ENCODE peak calls at places on chromosomes 4 and X, in seven cellular contexts. One of them, this sample, is unnamed.
A peak's percentile ranks its signal among the peaks of the same experiment; 100 is the strongest.

GRCh38 chrX:40933132-40934078 is 151.8 kb upstream of the USP9X start:
- DNase-seq in A549: no peak
- DNase-seq in transverse colon: no peak
- DNase-seq in AG10803: peak; percentile 83
- DNase-seq in hepatocyte: peak; percentile 44
- DNase-seq in kidney: no peak
- DNase-seq in B cell: no peak
- DNase-seq in this sample: no peak

GRCh38 chrX:137916090-137916746 is 350.3 kb downstream of the ZIC3 start:
- DNase-seq in A549: no peak
- DNase-seq in transverse colon: no peak
- DNase-seq in AG10803: no peak
- DNase-seq in hepatocyte: peak; percentile 9
- DNase-seq in kidney: no peak
- DNase-seq in B cell: no peak
- DNase-seq in this sample: no peak

GRCh38 chr4:182978152-182978827 is 61.1 kb upstream of the DCTD start:
- DNase-seq in A549: no peak
- DNase-seq in transverse colon: no peak
- DNase-seq in AG10803: peak; percentile 28
- DNase-seq in hepatocyte: no peak
- DNase-seq in kidney: no peak
- DNase-seq in B cell: no peak
- DNase-seq in this sample: no peak

GRCh38 chr4:107854326-107855030 is 29.7 kb downstream of the SGMS2 start:
- DNase-seq in A549: no peak
- DNase-seq in transverse colon: no peak
- DNase-seq in AG10803: peak; percentile 57
- DNase-seq in hepatocyte: no peak
- DNase-seq in kidney: no peak
- DNase-seq in B cell: no peak
- DNase-seq in this sample: no peak

GRCh38 chrX:88135735-88136134 is 611.3 kb upstream of the CPXCR1 start:
- DNase-seq in A549: no peak
- DNase-seq in transverse colon: no peak
- DNase-seq in AG10803: no peak
- DNase-seq in hepatocyte: peak; percentile 16
- DNase-seq in kidney: no peak
- DNase-seq in B cell: no peak
- DNase-seq in this sample: no peak

GRCh38 chrX:20140410-20140809 is 1.2 kb downstream of the EIF1AX start:
- DNase-seq in A549: no peak
- DNase-seq in transverse colon: no peak
- DNase-seq in AG10803: no peak
- DNase-seq in hepatocyte: no peak
- DNase-seq in kidney: no peak
- DNase-seq in B cell: no peak
- DNase-seq in this sample: no peak

GRCh38 chr4:170388255-170388654 is 298.5 kb upstream of the AADAT start:
- DNase-seq in A549: no peak
- DNase-seq in transverse colon: no peak
- DNase-seq in AG10803: peak; percentile 62
- DNase-seq in hepatocyte: no peak
- DNase-seq in kidney: no peak
- DNase-seq in B cell: no peak
- DNase-seq in this sample: no peak

GRCh38 chr4:184343400-184344177 is 125.9 kb upstream of the ENPP6 start:
- DNase-seq in A549: peak; percentile 89
- DNase-seq in transverse colon: peak; percentile 80
- DNase-seq in AG10803: peak; percentile 72
- DNase-seq in hepatocyte: peak; percentile 84
- DNase-seq in kidney: peak; percentile 83
- DNase-seq in B cell: no peak
- DNase-seq in this sample: peak; percentile 85

GRCh38 chrX:48940404-48940955 is 16.9 kb downstream of the OTUD5 start:
- DNase-seq in A549: no peak
- DNase-seq in transverse colon: no peak
- DNase-seq in AG10803: no peak
- DNase-seq in hepatocyte: no peak
- DNase-seq in kidney: no peak
- DNase-seq in B cell: no peak
- DNase-seq in this sample: no peak

GRCh38 chr4:37639551-37640293 is 46.5 kb downstream of the RELL1 start:
- DNase-seq in A549: no peak
- DNase-seq in transverse colon: no peak
- DNase-seq in AG10803: no peak
- DNase-seq in hepatocyte: no peak
- DNase-seq in kidney: no peak
- DNase-seq in B cell: no peak
- DNase-seq in this sample: no peak

GRCh38 chr4:26000274-26000950 is 86.4 kb downstream of the SMIM20 start:
- DNase-seq in A549: no peak
- DNase-seq in transverse colon: no peak
- DNase-seq in AG10803: no peak
- DNase-seq in hepatocyte: no peak
- DNase-seq in kidney: no peak
- DNase-seq in B cell: no peak
- DNase-seq in this sample: no peak

GRCh38 chr4:20418865-20419451 is 167.3 kb downstream of the SLIT2 start:
- DNase-seq in A549: peak; percentile 6
- DNase-seq in transverse colon: no peak
- DNase-seq in AG10803: peak; percentile 82
- DNase-seq in hepatocyte: peak; percentile 47
- DNase-seq in kidney: no peak
- DNase-seq in B cell: no peak
- DNase-seq in this sample: peak; percentile 21

GRCh38 chrX:132214518-132214917 is 4.7 kb downstream of the RAP2C start:
- DNase-seq in A549: no peak
- DNase-seq in transverse colon: no peak
- DNase-seq in AG10803: no peak
- DNase-seq in hepatocyte: no peak
- DNase-seq in kidney: no peak
- DNase-seq in B cell: no peak
- DNase-seq in this sample: no peak

GRCh38 chr4:153153339-153153851 is 50.8 kb upstream of the TRIM2 start:
- DNase-seq in A549: peak; percentile 37
- DNase-seq in transverse colon: peak; percentile 72
- DNase-seq in AG10803: peak; percentile 42
- DNase-seq in hepatocyte: peak; percentile 80
- DNase-seq in kidney: peak; percentile 86
- DNase-seq in B cell: peak; percentile 75
- DNase-seq in this sample: peak; percentile 84

GRCh38 chrX:39753296-39753996 is 344.3 kb downstream of the BCOR start:
- DNase-seq in A549: no peak
- DNase-seq in transverse colon: no peak
- DNase-seq in AG10803: no peak
- DNase-seq in hepatocyte: peak; percentile 69
- DNase-seq in kidney: no peak
- DNase-seq in B cell: no peak
- DNase-seq in this sample: no peak

GRCh38 chr4:146371812-146372211 is 149.9 kb downstream of the SLC10A7 start:
- DNase-seq in A549: no peak
- DNase-seq in transverse colon: no peak
- DNase-seq in AG10803: no peak
- DNase-seq in hepatocyte: no peak
- DNase-seq in kidney: no peak
- DNase-seq in B cell: no peak
- DNase-seq in this sample: no peak

GRCh38 chrX:27807690-27808089 is at the start of gene MAGEB10:
- DNase-seq in A549: no peak
- DNase-seq in transverse colon: no peak
- DNase-seq in AG10803: no peak
- DNase-seq in hepatocyte: no peak
- DNase-seq in kidney: no peak
- DNase-seq in B cell: no peak
- DNase-seq in this sample: no peak

GRCh38 chr4:100246697-100247096 is 56.4 kb upstream of the DDIT4L start:
- DNase-seq in A549: no peak
- DNase-seq in transverse colon: no peak
- DNase-seq in AG10803: no peak
- DNase-seq in hepatocyte: no peak
- DNase-seq in kidney: no peak
- DNase-seq in B cell: no peak
- DNase-seq in this sample: no peak

GRCh38 chr4:31187979-31188378 is 467.8 kb downstream of the PCDH7 start:
- DNase-seq in A549: no peak
- DNase-seq in transverse colon: no peak
- DNase-seq in AG10803: no peak
- DNase-seq in hepatocyte: no peak
- DNase-seq in kidney: no peak
- DNase-seq in B cell: no peak
- DNase-seq in this sample: peak; percentile 15

GRCh38 chr4:148737071-148737470 is 294.9 kb upstream of the NR3C2 start:
- DNase-seq in A549: no peak
- DNase-seq in transverse colon: no peak
- DNase-seq in AG10803: no peak
- DNase-seq in hepatocyte: no peak
- DNase-seq in kidney: no peak
- DNase-seq in B cell: no peak
- DNase-seq in this sample: no peak

GRCh38 chrX:47384502-47384901 is 14.1 kb downstream of the ZNF157 start:
- DNase-seq in A549: peak; percentile 14
- DNase-seq in transverse colon: peak; percentile 73
- DNase-seq in AG10803: peak; percentile 46
- DNase-seq in hepatocyte: peak; percentile 78
- DNase-seq in kidney: no peak
- DNase-seq in B cell: peak; percentile 36
- DNase-seq in this sample: no peak

GRCh38 chr4:71050809-71051208 is 57.4 kb downstream of the DCK start:
- DNase-seq in A549: no peak
- DNase-seq in transverse colon: no peak
- DNase-seq in AG10803: no peak
- DNase-seq in hepatocyte: no peak
- DNase-seq in kidney: no peak
- DNase-seq in B cell: no peak
- DNase-seq in this sample: no peak

GRCh38 chrX:16559206-16559619 is 90.7 kb upstream of the S100G start:
- DNase-seq in A549: no peak
- DNase-seq in transverse colon: no peak
- DNase-seq in AG10803: peak; percentile 96
- DNase-seq in hepatocyte: no peak
- DNase-seq in kidney: no peak
- DNase-seq in B cell: no peak
- DNase-seq in this sample: no peak

GRCh38 chr4:184439856-184440592 is 34.3 kb downstream of the IRF2 start:
- DNase-seq in A549: no peak
- DNase-seq in transverse colon: no peak
- DNase-seq in AG10803: peak; percentile 76
- DNase-seq in hepatocyte: peak; percentile 61
- DNase-seq in kidney: no peak
- DNase-seq in B cell: no peak
- DNase-seq in this sample: no peak

GRCh38 chr4:44740201-44740600 is 13.8 kb upstream of the GNPDA2 start:
- DNase-seq in A549: no peak
- DNase-seq in transverse colon: no peak
- DNase-seq in AG10803: no peak
- DNase-seq in hepatocyte: no peak
- DNase-seq in kidney: no peak
- DNase-seq in B cell: no peak
- DNase-seq in this sample: no peak

GRCh38 chr4:44736900-44737299 is 10.5 kb upstream of the GNPDA2 start:
- DNase-seq in A549: no peak
- DNase-seq in transverse colon: no peak
- DNase-seq in AG10803: no peak
- DNase-seq in hepatocyte: no peak
- DNase-seq in kidney: no peak
- DNase-seq in B cell: no peak
- DNase-seq in this sample: no peak

GRCh38 chr4:44738615-44739014 is 12.3 kb upstream of the GNPDA2 start:
- DNase-seq in A549: no peak
- DNase-seq in transverse colon: no peak
- DNase-seq in AG10803: no peak
- DNase-seq in hepatocyte: peak; percentile 5
- DNase-seq in kidney: no peak
- DNase-seq in B cell: no peak
- DNase-seq in this sample: no peak
- TF ChIP-seq CTCF in A549: no peak
- TF ChIP-seq CTCF in transverse colon: no peak
- TF ChIP-seq CTCF in AG10803: peak; percentile 52
- TF ChIP-seq CTCF in hepatocyte: peak; percentile 29
- TF ChIP-seq CTCF in kidney: peak; percentile 10
- TF ChIP-seq CTCF in B cell: peak; percentile 46
- TF ChIP-seq CTCF in this sample: no peak

GRCh38 chr4:18021720-18022571 is at the start of gene LCORL:
- DNase-seq in A549: peak; percentile 70
- DNase-seq in transverse colon: peak; percentile 93
- DNase-seq in AG10803: peak; percentile 93
- DNase-seq in hepatocyte: peak; percentile 97
- DNase-seq in kidney: peak; percentile 97
- DNase-seq in B cell: peak; percentile 92
- DNase-seq in this sample: peak; percentile 95

GRCh38 chr4:18020145-18020670 is 1.3 kb downstream of the LCORL start:
- DNase-seq in A549: no peak
- DNase-seq in transverse colon: peak; percentile 19
- DNase-seq in AG10803: peak; percentile 21
- DNase-seq in hepatocyte: peak; percentile 8
- DNase-seq in kidney: no peak
- DNase-seq in B cell: peak; percentile 17
- DNase-seq in this sample: peak; percentile 33

GRCh38 chr4:18020671-18021469 is 685 bp downstream of the LCORL start:
- DNase-seq in A549: peak; percentile 44
- DNase-seq in transverse colon: peak; percentile 70
- DNase-seq in AG10803: peak; percentile 80
- DNase-seq in hepatocyte: peak; percentile 85
- DNase-seq in kidney: peak; percentile 88
- DNase-seq in B cell: peak; percentile 56
- DNase-seq in this sample: peak; percentile 70

GRCh38 chr4:18021470-18021719 is 160 bp downstream of the LCORL start:
- DNase-seq in A549: no peak
- DNase-seq in transverse colon: no peak
- DNase-seq in AG10803: no peak
- DNase-seq in hepatocyte: no peak
- DNase-seq in kidney: no peak
- DNase-seq in B cell: no peak
- DNase-seq in this sample: no peak

GRCh38 chr4:18022572-18023039 is 1.1 kb upstream of the LCORL start:
- DNase-seq in A549: no peak
- DNase-seq in transverse colon: no peak
- DNase-seq in AG10803: no peak
- DNase-seq in hepatocyte: peak; percentile 11
- DNase-seq in kidney: no peak
- DNase-seq in B cell: peak; percentile 4
- DNase-seq in this sample: peak; percentile 18
- TF ChIP-seq CTCF in A549: no peak
- TF ChIP-seq CTCF in transverse colon: no peak
- TF ChIP-seq CTCF in AG10803: no peak
- TF ChIP-seq CTCF in hepatocyte: no peak
- TF ChIP-seq CTCF in kidney: no peak
- TF ChIP-seq CTCF in B cell: no peak
- TF ChIP-seq CTCF in this sample: no peak

GRCh38 chrX:154981116-154981411 is 41.5 kb downstream of the F8 start:
- DNase-seq in A549: no peak
- DNase-seq in transverse colon: no peak
- DNase-seq in AG10803: no peak
- DNase-seq in hepatocyte: no peak
- DNase-seq in kidney: no peak
- DNase-seq in B cell: no peak
- DNase-seq in this sample: no peak
- TF ChIP-seq CTCF in A549: peak; percentile 29
- TF ChIP-seq CTCF in transverse colon: no peak
- TF ChIP-seq CTCF in AG10803: no peak
- TF ChIP-seq CTCF in hepatocyte: no peak
- TF ChIP-seq CTCF in kidney: no peak
- TF ChIP-seq CTCF in B cell: no peak
- TF ChIP-seq CTCF in this sample: no peak

GRCh38 chr4:8227201-8227770 is 28.2 kb downstream of the SH3TC1 start:
- DNase-seq in A549: no peak
- DNase-seq in transverse colon: no peak
- DNase-seq in AG10803: no peak
- DNase-seq in hepatocyte: no peak
- DNase-seq in kidney: peak; percentile 79
- DNase-seq in B cell: no peak
- DNase-seq in this sample: peak; percentile 50
- TF ChIP-seq CTCF in A549: no peak
- TF ChIP-seq CTCF in transverse colon: no peak
- TF ChIP-seq CTCF in AG10803: no peak
- TF ChIP-seq CTCF in hepatocyte: no peak
- TF ChIP-seq CTCF in kidney: no peak
- TF ChIP-seq CTCF in B cell: no peak
- TF ChIP-seq CTCF in this sample: no peak